ENCODE peak calls at places on chromosome 14, in four cellular contexts. X is astrocyte of the cerebellum, A is skeletal muscle cell, W is A673. Q is an unnamed sample.

GRCh38 chr14:90567191-90567590 is 170.4 kb downstream of the CALM1 start:
- DNase-seq in X (no peak), A (no peak), W (no peak), Q (no peak)

GRCh38 chr14:71204231-71204630 is 297.0 kb downstream of the PCNX1 start:
- DNase-seq in X (no peak), A (no peak), W (no peak), Q (no peak)

GRCh38 chr14:67428501-67429031 is 16.6 kb upstream of the PLEK2 start:
- DNase-seq in X (peak), A (no peak), W (no peak), Q (no peak)

GRCh38 chr14:34420547-34421150 is 41.4 kb downstream of the SPTSSA start:
- DNase-seq in X (no peak), A (no peak), W (no peak), Q (no peak)

GRCh38 chr14:56145965-56146364 is 27.8 kb downstream of the PELI2 start:
- DNase-seq in X (peak), A (peak), W (no peak), Q (no peak)

GRCh38 chr14:90558041-90558982 is 161.5 kb downstream of the CALM1 start:
- DNase-seq in X (no peak), A (no peak), W (no peak), Q (no peak)

GRCh38 chr14:103884854-103885253 is 37.5 kb upstream of the PPP1R13B start:
- DNase-seq in X (no peak), A (no peak), W (no peak), Q (no peak)

GRCh38 chr14:102325791-102326345 is 6.3 kb downstream of the ZNF839 start:
- DNase-seq in X (no peak), A (no peak), W (no peak), Q (no peak)

GRCh38 chr14:64828096-64828495 is 51.6 kb downstream of the SPTB start:
- DNase-seq in X (no peak), A (no peak), W (no peak), Q (no peak)

GRCh38 chr14:67618617-67619063 is 1.1 kb upstream of the ARG2 start:
- DNase-seq in X (peak), A (peak), W (peak), Q (no peak)

GRCh38 chr14:70002589-70003240 is 123.5 kb downstream of the SMOC1 start:
- DNase-seq in X (peak), A (no peak), W (no peak), Q (no peak)

GRCh38 chr14:93239869-93240677 is 33.0 kb downstream of the UBR7 start:
- DNase-seq in X (peak), A (peak), W (peak), Q (no peak)

GRCh38 chr14:81555051-81555450 is 21.4 kb upstream of the SEL1L start:
- DNase-seq in X (no peak), A (no peak), W (no peak), Q (no peak)

GRCh38 chr14:64926398-64926995 is 12.2 kb downstream of the CHURC1 start:
- DNase-seq in X (no peak), A (no peak), W (no peak), Q (no peak)

GRCh38 chr14:37903561-37904191 is 304.0 kb upstream of the SSTR1 start:
- DNase-seq in X (peak), A (no peak), W (peak), Q (no peak)

GRCh38 chr14:53368714-53369191 is 215.6 kb upstream of the DDHD1 start:
- DNase-seq in X (peak), A (peak), W (no peak), Q (no peak)

GRCh38 chr14:51304956-51305355 is 64.9 kb downstream of the TMX1 start:
- DNase-seq in X (peak), A (peak), W (no peak), Q (no peak)

GRCh38 chr14:75249251-75249957 is 29.2 kb upstream of the FOS start:
- DNase-seq in X (no peak), A (no peak), W (no peak), Q (no peak)

GRCh38 chr14:92558319-92558718 is 44.7 kb downstream of the RIN3 start:
- DNase-seq in X (no peak), A (no peak), W (no peak), Q (no peak)

GRCh38 chr14:35470775-35471174 is 63.2 kb upstream of the INSM2 start:
- DNase-seq in X (peak), A (no peak), W (peak), Q (no peak)

GRCh38 chr14:71142375-71143038 is 235.2 kb downstream of the PCNX1 start:
- DNase-seq in X (peak), A (peak), W (no peak), Q (no peak)

GRCh38 chr14:70707138-70708038 is 65.7 kb downstream of the TTC9 start:
- DNase-seq in X (peak), A (peak), W (peak), Q (no peak)

GRCh38 chr14:90715993-90716392 is 100.2 kb downstream of the TTC7B start:
- DNase-seq in X (no peak), A (no peak), W (no peak), Q (no peak)

GRCh38 chr14:70021548-70021947 is 142.3 kb downstream of the SMOC1 start:
- DNase-seq in X (no peak), A (no peak), W (no peak), Q (no peak)

GRCh38 chr14:104794099-104794498 is 1.4 kb downstream of the AKT1 start:
- DNase-seq in X (peak), A (no peak), W (peak), Q (no peak)

GRCh38 chr14:99391671-99392070 is 89.0 kb downstream of the SETD3 start:
- DNase-seq in X (no peak), A (no peak), W (no peak), Q (no peak)

GRCh38 chr14:90717916-90718315 is 98.3 kb downstream of the TTC7B start:
- DNase-seq in X (peak), A (peak), W (no peak), Q (no peak)

GRCh38 chr14:105137481-105138020 is 31.0 kb downstream of the JAG2 start:
- DNase-seq in X (no peak), A (no peak), W (no peak), Q (no peak)

GRCh38 chr14:76639606-76640272 is 121.5 kb upstream of the VASH1 start:
- DNase-seq in X (no peak), A (no peak), W (no peak), Q (no peak)

GRCh38 chr14:76434220-76434619 is 58.3 kb downstream of the ESRRB start:
- DNase-seq in X (no peak), A (no peak), W (no peak), Q (no peak)

GRCh38 chr14:76955575-76956252 is 72.8 kb downstream of the IRF2BPL start:
- DNase-seq in X (no peak), A (no peak), W (peak), Q (no peak)

GRCh38 chr14:74217672-74218448 is 21.4 kb upstream of the VSX2 start:
- DNase-seq in X (peak), A (no peak), W (peak), Q (peak)
- H3K4me3 ChIP-seq in X (no peak), A (peak), W (peak), Q (peak)

DNA sequence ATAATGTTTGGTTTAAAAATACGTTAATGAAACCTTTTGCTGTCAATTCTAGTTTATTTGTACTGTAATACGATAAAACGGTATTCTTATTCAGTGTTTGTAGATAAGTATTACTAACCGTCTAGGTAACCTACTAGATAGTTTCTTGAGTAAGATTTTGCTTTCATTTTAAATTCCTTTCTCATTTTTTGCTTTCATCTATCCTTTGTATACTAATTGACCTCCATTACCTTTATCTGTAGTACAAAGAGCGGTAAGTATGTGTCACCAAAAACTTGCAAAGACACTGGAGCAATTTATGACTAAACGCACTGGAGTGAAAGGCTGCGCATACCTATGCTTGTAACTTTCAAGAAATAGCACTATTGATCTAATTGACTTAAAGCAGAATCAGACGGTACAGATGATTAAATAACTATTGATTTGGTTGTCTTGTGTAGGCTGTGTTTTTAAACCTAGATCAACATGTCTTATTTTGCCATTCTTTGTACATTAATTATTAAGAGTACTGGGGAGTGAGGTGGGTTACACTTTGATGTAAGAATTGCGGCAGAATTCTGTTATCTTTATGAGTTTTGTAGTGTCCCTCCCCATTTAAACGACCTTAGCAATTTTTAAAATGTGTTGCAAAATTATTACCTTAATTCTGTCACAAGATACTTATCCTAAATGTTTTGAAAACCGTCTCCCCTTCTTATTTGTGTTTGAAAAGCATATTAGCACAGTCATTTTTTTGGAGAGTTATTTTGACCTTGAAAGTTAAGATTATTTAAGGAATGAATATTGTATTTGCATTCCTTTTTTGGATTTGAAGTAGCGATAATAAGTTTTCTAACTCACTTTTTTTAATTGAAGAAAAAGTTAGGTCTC is 1.9 kb downstream of the ARHGAP5 start:
- DNase-seq in X (no peak), A (no peak), W (no peak), Q (no peak)
- H3K4me3 ChIP-seq in X (peak), A (peak), W (peak), Q (peak)

GRCh38 chr14:100549834-100550625 is 37.2 kb downstream of the BEGAIN start:
- DNase-seq in X (no peak), A (no peak), W (no peak), Q (no peak)

GRCh38 chr14:100548939-100549338 is 38.3 kb downstream of the BEGAIN start:
- DNase-seq in X (no peak), A (no peak), W (no peak), Q (no peak)

GRCh38 chr14:100546051-100546443 is 41.2 kb downstream of the BEGAIN start:
- DNase-seq in X (no peak), A (no peak), W (no peak), Q (peak)

GRCh38 chr14:100548295-100548655 is 38.9 kb downstream of the BEGAIN start:
- DNase-seq in X (no peak), A (no peak), W (no peak), Q (no peak)

DNA sequence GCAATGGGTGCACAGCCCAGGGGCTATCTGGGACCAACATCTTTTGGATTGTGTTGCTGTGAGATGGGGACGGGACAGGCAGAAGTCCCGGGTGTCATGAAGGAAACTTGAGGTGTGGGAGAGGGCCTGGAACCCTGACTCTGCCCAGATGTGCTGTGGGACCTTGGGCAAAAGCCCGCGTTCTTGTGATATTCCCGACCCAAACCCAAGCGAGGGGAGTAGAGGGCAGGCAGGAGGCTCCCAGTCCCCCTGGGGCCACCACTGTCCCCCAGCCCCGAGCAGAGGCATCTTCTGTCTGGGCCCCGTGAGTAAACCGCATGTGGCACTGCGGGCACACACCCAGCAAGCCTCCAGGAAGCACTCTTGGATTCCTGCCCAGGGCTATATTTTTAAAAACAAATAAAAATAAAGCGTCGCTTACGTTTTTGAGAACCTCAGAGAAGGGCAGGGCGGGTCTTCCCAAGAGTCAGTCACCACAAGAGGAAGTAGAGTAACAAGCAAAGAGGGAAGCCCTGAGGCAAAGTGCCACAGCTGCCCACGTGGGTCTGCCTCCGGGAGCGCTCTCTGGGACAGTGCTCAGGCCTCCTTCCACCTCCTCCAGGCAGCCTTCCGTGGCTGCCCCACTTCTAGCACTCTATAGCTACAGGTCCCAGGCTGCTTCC is 39.5 kb downstream of the BEGAIN start:
- DNase-seq in X (no peak), A (no peak), W (peak), Q (peak)
- H3K4me3 ChIP-seq in X (no peak), A (no peak), W (no peak), Q (no peak)

GRCh38 chr14:55074662-55075061 is 23.2 kb downstream of the MAPK1IP1L start:
- DNase-seq in X (no peak), A (peak), W (no peak), Q (no peak)
- H3K4me3 ChIP-seq in X (no peak), A (no peak), W (no peak), Q (no peak)

GRCh38 chr14:36662543-36663403 is 1.1 kb downstream of the PAX9 start:
- DNase-seq in X (no peak), A (no peak), W (peak), Q (no peak)
- H3K4me3 ChIP-seq in X (peak), A (peak), W (peak), Q (peak)

GRCh38 chr14:23067847-23068791 is 10.8 kb upstream of the CDH24 start:
- DNase-seq in X (no peak), A (no peak), W (peak), Q (no peak)
- H3K4me3 ChIP-seq in X (peak), A (no peak), W (peak), Q (no peak)